ENCODE peak calls at places on chromosomes 1 and 21, in four cellular contexts. One of them, this sample, is unnamed. For H3K27me3, the result is how much of the 10 kb centered on the place peaks cover.

GRCh38 chr1:62229932-62230331 is 35.3 kb downstream of the L1TD1 start:
- DNase-seq in upper lobe of right lung: no peak
- DNase-seq in heart left ventricle: no peak
- DNase-seq in CD8-positive, alpha-beta memory T cell: no peak
- DNase-seq in this sample: no peak

GRCh38 chr1:230495891-230496385 is 69.8 kb upstream of the PGBD5 start:
- DNase-seq in upper lobe of right lung: no peak
- DNase-seq in heart left ventricle: no peak
- DNase-seq in CD8-positive, alpha-beta memory T cell: no peak
- DNase-seq in this sample: no peak

GRCh38 chr1:204340137-204340536 is 19.6 kb downstream of the PLEKHA6 start:
- DNase-seq in upper lobe of right lung: no peak
- DNase-seq in heart left ventricle: no peak
- DNase-seq in CD8-positive, alpha-beta memory T cell: no peak
- DNase-seq in this sample: no peak

GRCh38 chr1:77739235-77739634 is 20.4 kb downstream of the USP33 start:
- DNase-seq in upper lobe of right lung: no peak
- DNase-seq in heart left ventricle: no peak
- DNase-seq in CD8-positive, alpha-beta memory T cell: no peak
- DNase-seq in this sample: no peak

GRCh38 chr21:36323032-36323431 is 3.0 kb downstream of the MORC3 start:
- DNase-seq in upper lobe of right lung: no peak
- DNase-seq in heart left ventricle: no peak
- DNase-seq in CD8-positive, alpha-beta memory T cell: no peak
- DNase-seq in this sample: no peak

GRCh38 chr1:198657550-198658064 is 18.8 kb downstream of the PTPRC start:
- DNase-seq in upper lobe of right lung: no peak
- DNase-seq in heart left ventricle: no peak
- DNase-seq in CD8-positive, alpha-beta memory T cell: peak
- DNase-seq in this sample: no peak

GRCh38 chr1:145999321-146000024 is 3.1 kb upstream of the TXNIP start:
- DNase-seq in upper lobe of right lung: no peak
- DNase-seq in heart left ventricle: no peak
- DNase-seq in CD8-positive, alpha-beta memory T cell: peak
- DNase-seq in this sample: no peak

GRCh38 chr1:229579101-229579651 is 20.7 kb upstream of the ABCB10 start:
- DNase-seq in upper lobe of right lung: no peak
- DNase-seq in heart left ventricle: peak
- DNase-seq in CD8-positive, alpha-beta memory T cell: no peak
- DNase-seq in this sample: no peak

GRCh38 chr1:145942891-145943290 is 14.9 kb downstream of the LIX1L start:
- DNase-seq in upper lobe of right lung: no peak
- DNase-seq in heart left ventricle: no peak
- DNase-seq in CD8-positive, alpha-beta memory T cell: no peak
- DNase-seq in this sample: no peak

GRCh38 chr21:34935452-34935851 is 113.7 kb downstream of the RUNX1 start:
- DNase-seq in upper lobe of right lung: no peak
- DNase-seq in heart left ventricle: no peak
- DNase-seq in CD8-positive, alpha-beta memory T cell: no peak
- DNase-seq in this sample: no peak

GRCh38 chr21:32994305-32994704 is 31.4 kb upstream of the OLIG2 start:
- DNase-seq in upper lobe of right lung: no peak
- DNase-seq in heart left ventricle: no peak
- DNase-seq in CD8-positive, alpha-beta memory T cell: no peak
- DNase-seq in this sample: no peak

GRCh38 chr1:234000557-234001081 is 96.1 kb downstream of the SLC35F3 start:
- DNase-seq in upper lobe of right lung: no peak
- DNase-seq in heart left ventricle: no peak
- DNase-seq in CD8-positive, alpha-beta memory T cell: no peak
- DNase-seq in this sample: no peak

GRCh38 chr1:7011826-7012225 is 226.6 kb downstream of the CAMTA1 start:
- DNase-seq in upper lobe of right lung: no peak
- DNase-seq in heart left ventricle: no peak
- DNase-seq in CD8-positive, alpha-beta memory T cell: no peak
- DNase-seq in this sample: no peak
- H3K27me3 ChIP-seq in upper lobe of right lung: under half
- H3K27me3 ChIP-seq in heart left ventricle: under half
- H3K27me3 ChIP-seq in CD8-positive, alpha-beta memory T cell: under half
- H3K27me3 ChIP-seq in this sample: under half

GRCh38 chr1:65998763-65999583 is 206.3 kb downstream of the PDE4B start:
- DNase-seq in upper lobe of right lung: no peak
- DNase-seq in heart left ventricle: no peak
- DNase-seq in CD8-positive, alpha-beta memory T cell: no peak
- DNase-seq in this sample: no peak

GRCh38 chr1:65997693-65998092 is 205.0 kb downstream of the PDE4B start:
- DNase-seq in upper lobe of right lung: no peak
- DNase-seq in heart left ventricle: no peak
- DNase-seq in CD8-positive, alpha-beta memory T cell: no peak
- DNase-seq in this sample: no peak

GRCh38 chr1:66000033-66000637 is 207.4 kb downstream of the PDE4B start:
- DNase-seq in upper lobe of right lung: no peak
- DNase-seq in heart left ventricle: no peak
- DNase-seq in CD8-positive, alpha-beta memory T cell: no peak
- DNase-seq in this sample: no peak

DNA sequence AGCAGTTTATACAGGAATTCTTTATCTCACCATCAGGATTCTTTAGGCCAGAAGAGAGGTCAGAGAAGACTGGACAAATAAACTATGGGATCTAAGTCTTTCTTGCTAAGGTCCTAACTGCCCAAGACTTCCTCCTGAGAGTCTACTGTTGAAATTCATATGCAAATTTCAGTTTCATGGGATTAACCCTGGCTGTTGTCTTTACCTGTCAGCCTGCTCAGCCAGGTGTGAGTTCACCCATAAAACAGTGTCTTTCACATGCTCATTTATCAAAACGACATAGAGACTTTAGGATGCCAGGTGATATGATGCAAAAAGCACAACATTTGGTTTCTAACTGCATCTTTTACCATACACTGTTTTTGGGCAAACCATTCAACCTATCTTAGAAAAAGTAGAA is 211.0 kb downstream of the PDE4B start:
- DNase-seq in upper lobe of right lung: no peak
- DNase-seq in heart left ventricle: no peak
- DNase-seq in CD8-positive, alpha-beta memory T cell: no peak
- DNase-seq in this sample: no peak
- H3K27me3 ChIP-seq in upper lobe of right lung: under half
- H3K27me3 ChIP-seq in heart left ventricle: under half
- H3K27me3 ChIP-seq in CD8-positive, alpha-beta memory T cell: under half
- H3K27me3 ChIP-seq in this sample: under half

GRCh38 chr21:42237161-42237560 is 18.2 kb downstream of the ABCG1 start:
- DNase-seq in upper lobe of right lung: no peak
- DNase-seq in heart left ventricle: no peak
- DNase-seq in CD8-positive, alpha-beta memory T cell: no peak
- DNase-seq in this sample: no peak
- H3K27me3 ChIP-seq in upper lobe of right lung: under half
- H3K27me3 ChIP-seq in heart left ventricle: under half
- H3K27me3 ChIP-seq in CD8-positive, alpha-beta memory T cell: under half
- H3K27me3 ChIP-seq in this sample: under half

GRCh38 chr1:202648822-202649221 is 61.4 kb downstream of the SYT2 start:
- DNase-seq in upper lobe of right lung: no peak
- DNase-seq in heart left ventricle: no peak
- DNase-seq in CD8-positive, alpha-beta memory T cell: no peak
- DNase-seq in this sample: no peak
- H3K27me3 ChIP-seq in upper lobe of right lung: under half
- H3K27me3 ChIP-seq in heart left ventricle: under half
- H3K27me3 ChIP-seq in CD8-positive, alpha-beta memory T cell: under half
- H3K27me3 ChIP-seq in this sample: under half

GRCh38 chr1:46491500-46492268 is 2.0 kb downstream of the DMBX1 start:
- DNase-seq in upper lobe of right lung: no peak
- DNase-seq in heart left ventricle: no peak
- DNase-seq in CD8-positive, alpha-beta memory T cell: no peak
- DNase-seq in this sample: no peak
- H3K27me3 ChIP-seq in upper lobe of right lung: half or more
- H3K27me3 ChIP-seq in heart left ventricle: half or more
- H3K27me3 ChIP-seq in CD8-positive, alpha-beta memory T cell: under half
- H3K27me3 ChIP-seq in this sample: under half

GRCh38 chr1:110523011-110523410 is 4.0 kb upstream of the KCNA10 start:
- DNase-seq in upper lobe of right lung: peak
- DNase-seq in heart left ventricle: no peak
- DNase-seq in CD8-positive, alpha-beta memory T cell: no peak
- DNase-seq in this sample: no peak
- H3K27me3 ChIP-seq in upper lobe of right lung: under half
- H3K27me3 ChIP-seq in heart left ventricle: under half
- H3K27me3 ChIP-seq in CD8-positive, alpha-beta memory T cell: under half
- H3K27me3 ChIP-seq in this sample: under half

GRCh38 chr1:38547346-38547745 is 312.2 kb downstream of the RRAGC start:
- DNase-seq in upper lobe of right lung: no peak
- DNase-seq in heart left ventricle: no peak
- DNase-seq in CD8-positive, alpha-beta memory T cell: no peak
- DNase-seq in this sample: no peak
- H3K27me3 ChIP-seq in upper lobe of right lung: under half
- H3K27me3 ChIP-seq in heart left ventricle: under half
- H3K27me3 ChIP-seq in CD8-positive, alpha-beta memory T cell: under half
- H3K27me3 ChIP-seq in this sample: under half

DNA sequence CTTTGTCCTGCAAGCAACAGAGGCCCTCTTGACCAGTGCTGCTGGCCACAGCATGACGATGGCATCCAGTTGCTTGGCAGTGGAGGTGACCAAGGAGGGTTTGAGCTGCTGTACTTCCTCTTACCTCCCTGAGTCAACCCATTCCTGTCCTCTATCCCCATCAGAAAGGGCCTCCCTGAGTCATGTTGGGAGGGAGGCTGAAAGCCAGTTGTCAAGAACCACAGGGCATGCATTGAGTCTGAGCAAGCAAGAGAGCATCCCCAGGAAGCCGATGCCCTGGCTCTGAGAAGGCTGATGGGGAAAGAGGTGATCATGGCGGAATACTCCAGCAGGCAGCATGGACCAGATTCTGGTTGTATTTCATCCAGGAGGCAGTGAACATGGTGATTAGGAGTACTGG is 69.6 kb downstream of the LACTBL1 start:
- DNase-seq in upper lobe of right lung: no peak
- DNase-seq in heart left ventricle: no peak
- DNase-seq in CD8-positive, alpha-beta memory T cell: no peak
- DNase-seq in this sample: no peak
- H3K27me3 ChIP-seq in upper lobe of right lung: under half
- H3K27me3 ChIP-seq in heart left ventricle: under half
- H3K27me3 ChIP-seq in CD8-positive, alpha-beta memory T cell: under half
- H3K27me3 ChIP-seq in this sample: under half

GRCh38 chr1:207645632-207646081 is 724 bp downstream of the CR1L start:
- DNase-seq in upper lobe of right lung: no peak
- DNase-seq in heart left ventricle: no peak
- DNase-seq in CD8-positive, alpha-beta memory T cell: no peak
- DNase-seq in this sample: no peak

GRCh38 chr1:207647966-207648906 is 3.3 kb downstream of the CR1L start:
- DNase-seq in upper lobe of right lung: no peak
- DNase-seq in heart left ventricle: no peak
- DNase-seq in CD8-positive, alpha-beta memory T cell: no peak
- DNase-seq in this sample: no peak

GRCh38 chr1:207649204-207649753 is 4.3 kb downstream of the CR1L start:
- DNase-seq in upper lobe of right lung: no peak
- DNase-seq in heart left ventricle: no peak
- DNase-seq in CD8-positive, alpha-beta memory T cell: no peak
- DNase-seq in this sample: no peak

GRCh38 chr1:207644852-207645631 is at the start of gene CR1L:
- DNase-seq in upper lobe of right lung: peak
- DNase-seq in heart left ventricle: peak
- DNase-seq in CD8-positive, alpha-beta memory T cell: peak
- DNase-seq in this sample: no peak

GRCh38 chr1:207646891-207647290 is 2.0 kb downstream of the CR1L start:
- DNase-seq in upper lobe of right lung: no peak
- DNase-seq in heart left ventricle: no peak
- DNase-seq in CD8-positive, alpha-beta memory T cell: no peak
- DNase-seq in this sample: no peak
- H3K27me3 ChIP-seq in upper lobe of right lung: under half
- H3K27me3 ChIP-seq in heart left ventricle: under half
- H3K27me3 ChIP-seq in CD8-positive, alpha-beta memory T cell: under half
- H3K27me3 ChIP-seq in this sample: under half

DNA sequence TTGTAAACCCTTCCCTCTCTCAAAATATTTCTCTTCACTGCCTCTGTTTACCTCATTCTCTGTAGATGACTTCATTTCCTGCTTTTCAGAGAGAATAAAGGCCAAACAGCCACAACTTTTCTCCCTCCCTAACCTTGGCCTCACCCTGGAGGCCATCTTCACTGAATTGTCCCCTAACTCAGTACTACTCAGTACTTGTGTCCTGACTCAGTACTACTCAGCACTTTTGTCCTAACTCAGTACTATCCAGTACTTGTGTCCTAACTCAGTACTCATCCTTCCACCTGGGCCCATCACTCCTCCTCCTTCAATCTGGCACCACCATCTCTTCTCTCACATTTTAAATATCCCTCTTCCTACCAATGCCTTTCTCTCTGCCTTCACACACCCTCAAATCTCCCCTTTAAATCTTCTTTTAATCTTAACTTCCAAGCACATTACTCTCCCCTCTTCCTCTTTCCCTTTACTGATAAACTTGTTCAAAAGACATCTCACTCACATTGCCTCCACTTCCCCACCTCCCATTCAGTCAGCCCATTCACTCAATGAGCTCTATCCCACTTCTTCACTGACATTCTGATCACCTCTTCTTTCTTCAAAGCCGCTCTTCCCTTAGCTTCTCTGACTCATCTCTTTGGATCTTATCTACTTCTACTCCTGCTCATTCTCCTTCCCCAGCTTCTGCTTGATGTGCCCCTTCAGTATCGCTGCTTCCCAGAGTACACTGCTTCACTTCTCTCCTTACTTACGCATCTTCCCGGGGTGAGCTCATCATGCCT is 121.4 kb downstream of the RNF220 start:
- DNase-seq in upper lobe of right lung: no peak
- DNase-seq in heart left ventricle: no peak
- DNase-seq in CD8-positive, alpha-beta memory T cell: no peak
- DNase-seq in this sample: no peak
- H3K27me3 ChIP-seq in upper lobe of right lung: under half
- H3K27me3 ChIP-seq in heart left ventricle: under half
- H3K27me3 ChIP-seq in CD8-positive, alpha-beta memory T cell: under half
- H3K27me3 ChIP-seq in this sample: under half

This sample was measured in Caco-2.